ENCODE peak calls at places on chromosomes 1 and 21, in seven cellular contexts. S, D, E, R, B, J and I are unnamed samples.
A peak's percentile ranks its signal among the peaks of the same experiment; 100 is the strongest.

GRCh38 chr1:193183019-193183643 is 3.3 kb downstream of the B3GALT2 start:
- DNase-seq in R (no peak), D (no peak), B (no peak), S (peak; percentile 26), J (no peak), E (peak; percentile 24), I (no peak)

GRCh38 chr1:211378844-211379243 is 52.2 kb downstream of the TRAF5 start:
- DNase-seq in R (no peak), S (no peak), D (no peak), J (no peak), B (no peak), E (no peak), I (no peak)

GRCh38 chr1:228363686-228364067 is 43.0 kb downstream of the TRIM11 start:
- DNase-seq in E (no peak), S (no peak), J (no peak), D (peak; percentile 38), R (no peak), B (no peak), I (no peak)

GRCh38 chr21:21200103-21200938 is 202.1 kb downstream of the NCAM2 start:
- DNase-seq in E (no peak), R (peak; percentile 65), D (peak; percentile 62), S (peak; percentile 93), J (peak; percentile 95), B (no peak), I (no peak)

GRCh38 chr1:222310830-222311229 is 237.1 kb downstream of the HHIPL2 start:
- DNase-seq in R (no peak), D (peak; percentile 64), E (no peak), B (no peak), S (no peak), J (no peak), I (no peak)

GRCh38 chr1:27366411-27367159 is at the start of gene MAP3K6:
- DNase-seq in B (peak; percentile 46), R (peak; percentile 95), S (peak; percentile 18), J (peak; percentile 33), E (peak; percentile 79), D (peak; percentile 89), I (peak; percentile 95)

GRCh38 chr1:158246650-158247049 is 7.6 kb upstream of the CD1A start:
- DNase-seq in D (no peak), R (no peak), S (no peak), J (no peak), B (no peak), E (no peak), I (no peak)

GRCh38 chr1:163174524-163175437 is 27.9 kb downstream of the RGS5 start:
- DNase-seq in R (peak; percentile 76), D (peak; percentile 64), B (peak; percentile 44), E (peak; percentile 67), J (no peak), S (peak; percentile 29), I (no peak)

GRCh38 chr1:88917321-88918025 is 26.1 kb upstream of the GTF2B start:
- DNase-seq in R (no peak), E (no peak), D (no peak), B (no peak), J (no peak), S (no peak), I (no peak)

GRCh38 chr1:225882008-225882698 is at the start of gene TMEM63A:
- DNase-seq in S (peak; percentile 52), E (peak; percentile 83), R (peak; percentile 94), B (peak; percentile 90), J (no peak), D (peak; percentile 94), I (peak; percentile 97)

GRCh38 chr21:46661211-46661625 is 25.7 kb downstream of the PRMT2 start:
- DNase-seq in S (peak; percentile 54), E (peak; percentile 67), R (no peak), J (no peak), D (peak; percentile 59), B (no peak), I (peak; percentile 55)

GRCh38 chr1:50846224-50846839 is 113.7 kb downstream of the FAF1 start:
- DNase-seq in R (no peak), S (no peak), D (no peak), J (no peak), B (no peak), E (no peak), I (no peak)

GRCh38 chr1:227318852-227319607 is 738 bp upstream of the CDC42BPA start:
- DNase-seq in D (peak; percentile 51), J (no peak), E (peak; percentile 40), S (no peak), R (peak; percentile 50), B (no peak), I (peak; percentile 46)

GRCh38 chr1:164721037-164721496 is 162.1 kb downstream of the PBX1 start:
- DNase-seq in J (no peak), S (no peak), R (no peak), D (no peak), E (no peak), B (no peak), I (no peak)

GRCh38 chr1:178706467-178706866 is 18.6 kb upstream of the RALGPS2 start:
- DNase-seq in R (no peak), E (no peak), B (no peak), S (no peak), J (no peak), D (no peak), I (no peak)

GRCh38 chr1:8283058-8283884 is 34.6 kb upstream of the SLC45A1 start:
- DNase-seq in E (no peak), R (peak; percentile 43), B (no peak), S (no peak), J (no peak), D (no peak), I (no peak)

GRCh38 chr1:28642056-28642846 is 616 bp downstream of the TAF12 start:
- DNase-seq in R (no peak), B (no peak), S (no peak), E (peak; percentile 17), D (no peak), J (no peak), I (no peak)

GRCh38 chr1:26122988-26123973 is 11.7 kb downstream of the PDIK1L start:
- DNase-seq in R (no peak), S (no peak), E (no peak), B (no peak), J (no peak), D (no peak), I (no peak)

GRCh38 chr1:34101151-34101550 is 63.9 kb downstream of the CSMD2 start:
- DNase-seq in R (no peak), J (peak; percentile 37), S (peak; percentile 42), D (no peak), E (no peak), B (no peak), I (no peak)

GRCh38 chr1:225875044-225875822 is 6.9 kb downstream of the TMEM63A start:
- DNase-seq in S (no peak), E (no peak), R (no peak), D (no peak), B (no peak), J (no peak), I (no peak)

GRCh38 chr1:48947761-48948537 is 171.3 kb upstream of the BEND5 start:
- DNase-seq in B (no peak), R (no peak), E (no peak), J (no peak), S (no peak), D (no peak), I (no peak)

GRCh38 chr1:30742300-30742962 is 15.1 kb downstream of the LAPTM5 start:
- DNase-seq in R (no peak), S (no peak), D (no peak), E (no peak), B (no peak), J (no peak), I (no peak)

GRCh38 chr1:25503551-25504426 is 39.6 kb upstream of the LDLRAP1 start:
- DNase-seq in D (peak; percentile 24), S (no peak), J (no peak), R (no peak), E (peak; percentile 64), B (no peak), I (peak; percentile 71)

GRCh38 chr1:32891630-32892029 is 5.3 kb downstream of the HPCA start:
- DNase-seq in D (no peak), B (no peak), E (no peak), S (no peak), J (no peak), R (no peak), I (no peak)

GRCh38 chr1:32894019-32894600 is 7.1 kb downstream of the TMEM54 start:
- DNase-seq in B (no peak), J (no peak), R (no peak), D (no peak), S (no peak), E (no peak), I (no peak)

GRCh38 chr1:32891241-32891570 is 4.9 kb downstream of the HPCA start:
- DNase-seq in R (no peak), B (no peak), D (no peak), J (no peak), E (no peak), S (no peak), I (no peak)

GRCh38 chr1:32893198-32894018 is 7.1 kb downstream of the HPCA start:
- DNase-seq in J (no peak), D (peak; percentile 44), S (no peak), R (no peak), B (no peak), E (no peak), I (no peak)

GRCh38 chr1:32892368-32893197 is 6.3 kb downstream of the HPCA start:
- DNase-seq in R (no peak), B (peak; percentile 39), J (no peak), S (no peak), D (no peak), E (peak; percentile 72), I (peak; percentile 88)
- TF ChIP-seq CTCF in R (no peak), B (peak; percentile 89), J (peak; percentile 29), S (peak; percentile 23), D (peak; percentile 41), E (peak; percentile 92), I (peak; percentile 31)

GRCh38 chr1:94463765-94464330 is 45.7 kb downstream of the ABCD3 start:
- DNase-seq in D (no peak), E (no peak), R (no peak), S (peak; percentile 21), J (peak; percentile 4), B (no peak), I (no peak)
- TF ChIP-seq CTCF in D (peak; percentile 33), E (no peak), R (peak; percentile 46), S (peak; percentile 71), J (peak; percentile 63), B (peak; percentile 42), I (peak; percentile 67)

GRCh38 chr1:37807555-37808368 is at the start of the genes C1orf122 and YRDC:
- DNase-seq in S (peak; percentile 71), J (no peak), E (peak; percentile 94), R (peak; percentile 94), B (peak; percentile 85), D (peak; percentile 94), I (peak; percentile 98)
- TF ChIP-seq CTCF in S (no peak), J (no peak), E (no peak), R (no peak), B (no peak), D (no peak), I (peak; percentile 18)

GRCh38 chr1:184310157-184310819 is 76.5 kb upstream of the C1orf21 start:
- DNase-seq in B (no peak), E (no peak), J (no peak), D (no peak), R (no peak), S (no peak), I (no peak)
- TF ChIP-seq CTCF in B (no peak), E (no peak), J (no peak), D (no peak), R (no peak), S (no peak), I (no peak)

DNA sequence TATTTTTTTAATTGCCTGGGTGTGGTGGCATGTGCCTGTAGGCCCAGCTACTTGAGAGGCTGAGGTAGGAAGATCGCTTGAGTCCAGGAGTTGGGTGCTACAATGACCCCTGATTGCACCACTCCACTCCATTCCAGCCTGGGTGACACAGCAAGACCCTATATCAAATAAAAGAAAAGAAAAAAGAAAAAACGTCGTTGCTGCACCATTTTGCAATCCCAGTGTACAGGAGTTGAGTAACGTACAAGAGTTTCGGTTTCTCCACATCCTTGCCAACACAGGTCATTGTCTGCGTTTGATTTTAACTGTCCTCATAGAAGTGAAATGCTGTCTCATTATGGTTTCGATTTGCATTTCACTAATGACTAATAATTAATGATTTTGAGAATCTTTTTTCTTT is 7.9 kb downstream of the ZNF684 start:
- DNase-seq in B (no peak), S (no peak), R (no peak), E (no peak), J (no peak), D (no peak), I (no peak)
- TF ChIP-seq CTCF in B (no peak), S (no peak), R (no peak), E (no peak), J (no peak), D (no peak), I (no peak)